ENCODE peak calls at places on chromosomes 16 and 17, in eight cellular contexts. Q, R, N, H, A, W, V and Z are unnamed samples.

GRCh38 chr17:353213-353837 is 718 bp upstream of the RPH3AL start:
- DNase-seq in Q (no peak), R (no peak), N (no peak), H (peak; percentile 47), A (peak; percentile 32), W (no peak), V (no peak), Z (no peak)

GRCh38 chr17:58630883-58631522 is 60.8 kb downstream of the TEX14 start:
- DNase-seq in Q (no peak), R (no peak), N (peak; percentile 36), H (peak; percentile 48), A (no peak), W (peak; percentile 53), V (peak; percentile 68), Z (peak; percentile 86)

GRCh38 chr17:34665803-34666763 is 86.7 kb downstream of the TMEM132E start:
- DNase-seq in Q (no peak), R (no peak), N (no peak), H (no peak), A (no peak), W (no peak), V (no peak), Z (no peak)

GRCh38 chr16:77214411-77215138 is 15.4 kb downstream of the SYCE1L start:
- DNase-seq in Q (no peak), R (no peak), N (no peak), H (no peak), A (no peak), W (no peak), V (no peak), Z (no peak)

GRCh38 chr17:59534583-59534982 is 30.8 kb upstream of the DHX40 start:
- DNase-seq in Q (no peak), R (no peak), N (no peak), H (no peak), A (peak; percentile 56), W (no peak), V (no peak), Z (no peak)

GRCh38 chr17:27970587-27970986 is 71.9 kb upstream of the NLK start:
- DNase-seq in Q (no peak), R (no peak), N (no peak), H (no peak), A (no peak), W (no peak), V (no peak), Z (no peak)

GRCh38 chr17:44451016-44451415 is 52.2 kb downstream of the GPATCH8 start:
- DNase-seq in Q (no peak), R (no peak), N (no peak), H (no peak), A (no peak), W (no peak), V (no peak), Z (no peak)

GRCh38 chr16:54633943-54634362 is 296.7 kb upstream of the IRX5 start:
- DNase-seq in Q (no peak), R (no peak), N (no peak), H (no peak), A (peak; percentile 38), W (no peak), V (no peak), Z (peak; percentile 13)

GRCh38 chr17:44084131-44084538 is 13.6 kb downstream of the G6PC3 start:
- DNase-seq in Q (no peak), R (no peak), N (no peak), H (no peak), A (peak; percentile 82), W (peak; percentile 31), V (no peak), Z (no peak)

GRCh38 chr16:63067141-63067540 is 1030.9 kb upstream of the CDH8 start:
- DNase-seq in Q (no peak), R (no peak), N (no peak), H (no peak), A (no peak), W (no peak), V (no peak), Z (no peak)

GRCh38 chr16:83046664-83047063 is 419.9 kb downstream of the CDH13 start:
- DNase-seq in Q (no peak), R (no peak), N (no peak), H (no peak), A (no peak), W (no peak), V (no peak), Z (no peak)

GRCh38 chr16:56228476-56228875 is 37.2 kb downstream of the GNAO1 start:
- DNase-seq in Q (no peak), R (no peak), N (no peak), H (no peak), A (no peak), W (no peak), V (no peak), Z (no peak)

GRCh38 chr16:14071576-14072271 is 605 bp downstream of the MRTFB start:
- DNase-seq in Q (no peak), R (no peak), N (no peak), H (no peak), A (peak; percentile 19), W (no peak), V (no peak), Z (no peak)

GRCh38 chr17:82223517-82223916 is 5.3 kb upstream of the SLC16A3 start:
- DNase-seq in Q (no peak), R (no peak), N (no peak), H (no peak), A (no peak), W (no peak), V (no peak), Z (no peak)

GRCh38 chr17:72618018-72618509 is 474.4 kb downstream of the SLC39A11 start:
- DNase-seq in Q (no peak), R (peak; percentile 63), N (peak; percentile 48), H (no peak), A (no peak), W (peak; percentile 50), V (peak; percentile 94), Z (peak; percentile 10)

GRCh38 chr17:16464001-16464640 is 27.9 kb downstream of the LRRC75A start:
- DNase-seq in Q (no peak), R (no peak), N (no peak), H (no peak), A (no peak), W (peak; percentile 36), V (no peak), Z (no peak)

GRCh38 chr17:11705111-11705510 is 106.8 kb downstream of the DNAH9 start:
- DNase-seq in Q (no peak), R (no peak), N (no peak), H (peak; percentile 81), A (no peak), W (no peak), V (peak; percentile 51), Z (no peak)

DNA sequence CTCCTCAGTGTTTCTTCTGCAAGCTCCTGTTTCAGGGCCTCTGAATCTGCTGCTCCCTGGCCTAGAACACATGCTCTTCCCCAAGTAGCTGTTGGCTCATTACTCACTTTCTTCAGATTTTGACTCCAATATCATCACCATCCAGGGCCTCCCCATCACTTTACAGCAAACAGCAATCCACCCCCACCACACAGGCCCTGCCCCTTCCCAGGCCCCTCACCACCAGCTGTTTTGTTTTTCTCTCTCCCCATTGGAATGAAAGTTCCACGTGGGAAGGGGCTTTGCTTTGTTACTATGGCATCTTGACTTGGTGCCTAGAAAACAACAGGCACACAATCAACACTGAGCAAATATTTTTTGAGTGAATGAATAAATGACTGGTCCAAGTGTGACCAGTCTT is 4.0 kb downstream of the TMEM170A start:
- DNase-seq in Q (no peak), R (no peak), N (no peak), H (no peak), A (no peak), W (no peak), V (no peak), Z (no peak)
- H3K4me1 ChIP-seq in Q (no peaks in the 10 kb centered on the region), R (peaks cover 53% of the 10 kb centered on the region), N (peaks cover 31% of the 10 kb centered on the region), H (no peaks in the 10 kb centered on the region), A (peaks cover 20% of the 10 kb centered on the region), W (peaks cover 62% of the 10 kb centered on the region), V (peaks cover 54% of the 10 kb centered on the region), Z (peaks cover 11% of the 10 kb centered on the region)

DNA sequence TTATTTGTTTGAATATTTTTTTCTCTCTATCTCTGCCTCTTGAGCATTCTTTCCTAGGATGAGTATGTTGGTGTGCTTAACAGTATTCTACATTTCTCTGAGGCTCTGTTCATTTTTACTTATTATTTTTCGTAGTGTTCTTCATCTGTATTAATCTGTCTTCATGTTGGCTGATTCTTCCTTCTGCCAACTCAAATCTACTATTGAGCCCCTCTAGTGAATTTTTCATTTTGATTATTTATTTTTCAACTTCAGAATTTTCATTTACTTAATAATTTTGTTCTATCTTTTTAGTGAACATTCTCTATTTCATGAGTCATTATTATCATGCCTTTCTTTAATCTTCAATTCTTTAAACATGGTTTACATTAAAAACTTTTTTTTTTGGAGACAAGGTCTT is 3.2 kb upstream of the ST6GALNAC1 start:
- DNase-seq in Q (no peak), R (no peak), N (no peak), H (no peak), A (no peak), W (no peak), V (no peak), Z (no peak)
- H3K4me3 ChIP-seq in Q (no peak overlapping the region), R (no peak overlapping the region), N (no peak overlapping the region), H (no peak overlapping the region), A (no peak overlapping the region), W (no peak overlapping the region), V (no peak overlapping the region), Z (no peak overlapping the region)

DNA sequence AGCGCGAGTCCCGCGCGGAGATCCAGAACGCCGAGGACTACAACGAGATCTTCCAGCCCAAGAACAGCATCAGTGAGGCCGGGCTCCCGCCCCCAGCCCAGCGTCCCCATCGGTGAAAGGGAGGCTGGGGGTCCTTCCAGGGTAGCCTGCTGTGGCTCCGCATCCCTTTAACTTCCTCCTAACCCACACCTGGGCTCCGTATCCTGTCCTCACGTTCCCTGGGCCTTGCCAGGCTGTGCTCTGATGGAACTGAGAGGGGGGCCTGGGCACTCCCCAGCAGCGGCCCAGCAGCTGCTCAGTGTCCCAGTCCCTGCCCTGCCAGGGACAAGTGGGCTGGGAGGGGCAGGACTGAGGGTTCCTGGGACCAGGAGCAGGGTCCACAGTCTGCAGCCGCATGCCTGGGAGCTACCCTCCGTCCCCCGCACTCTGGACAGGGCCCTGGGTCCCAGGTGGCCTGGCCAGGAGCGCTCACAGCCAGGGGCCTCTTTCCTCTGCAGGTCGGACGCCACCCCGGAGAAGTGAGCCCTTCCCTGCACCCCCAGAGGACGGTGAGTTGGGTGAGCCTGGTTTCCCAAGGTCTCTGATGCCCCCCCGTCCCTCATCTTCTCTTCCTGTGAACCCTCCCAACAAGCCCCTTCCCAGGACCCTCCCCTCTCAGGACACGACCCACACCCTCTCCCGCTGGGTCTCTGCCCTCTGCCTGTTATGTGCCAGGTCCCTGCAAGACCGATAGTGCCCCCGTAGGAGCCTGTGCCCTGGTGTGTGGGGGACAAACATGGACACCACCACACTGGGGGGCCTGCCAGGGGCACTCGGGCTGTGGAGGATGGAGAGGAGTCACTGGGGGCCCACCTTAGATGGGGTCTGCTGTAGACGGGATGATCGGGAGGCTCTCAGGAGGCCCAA is 18.1 kb downstream of the KATNB1 start:
- DNase-seq in Q (no peak), R (no peak), N (no peak), H (no peak), A (no peak), W (peak; percentile 3), V (no peak), Z (no peak)
- H3K27ac ChIP-seq in Q (no peak overlapping the region), R (no peak overlapping the region), N (no peak overlapping the region), H (no peak overlapping the region), A (peak overlapping the region; percentile 76), W (no peak overlapping the region), V (no peak overlapping the region), Z (no peak overlapping the region)

DNA sequence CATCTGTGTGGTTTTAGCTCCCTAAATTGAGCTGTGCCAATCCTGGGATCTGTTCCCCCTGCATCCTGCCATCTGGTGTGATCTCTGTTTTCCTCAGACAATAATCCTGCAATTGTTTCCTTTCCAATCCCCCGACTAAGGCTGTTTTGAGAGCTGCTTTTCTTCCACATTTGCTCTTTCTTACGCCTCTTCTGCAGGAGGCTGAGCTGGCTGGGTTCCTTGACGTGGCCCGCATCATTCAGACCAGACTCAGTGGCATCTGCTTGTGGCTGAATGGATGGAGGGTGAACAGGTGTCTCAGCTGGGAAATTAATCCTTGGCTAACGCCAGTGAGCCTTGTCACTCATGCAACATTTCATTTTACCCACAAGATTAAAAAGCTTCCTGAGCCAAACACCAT is 9.8 kb upstream of the MED9 start:
- DNase-seq in Q (no peak), R (no peak), N (no peak), H (no peak), A (no peak), W (no peak), V (no peak), Z (no peak)
- H3K4me1 ChIP-seq in Q (no peaks in the 10 kb centered on the region), R (no peaks in the 10 kb centered on the region), N (no peaks in the 10 kb centered on the region), H (no peaks in the 10 kb centered on the region), A (no peaks in the 10 kb centered on the region), W (peaks cover 20% of the 10 kb centered on the region), V (peaks cover 14% of the 10 kb centered on the region), Z (no peaks in the 10 kb centered on the region)